ENCODE peak calls at places on chromosomes 11 and 22, in six cellular contexts. One of them, this sample, is unnamed.

GRCh38 chr11:126578426-126578825 is 222.9 kb downstream of the ST3GAL4 start:
- DNase-seq in cardiac muscle cell: no peak
- DNase-seq in GM23248: peak
- DNase-seq in body of pancreas: no peak
- DNase-seq in ovary: no peak
- DNase-seq in endothelial cell of umbilical vein: no peak
- DNase-seq in this sample: no peak

GRCh38 chr22:50286701-50287318 is 16.6 kb upstream of the MAPK11 start:
- DNase-seq in GM23248: no peak
- DNase-seq in cardiac muscle cell: no peak
- DNase-seq in body of pancreas: no peak
- DNase-seq in ovary: no peak
- DNase-seq in endothelial cell of umbilical vein: no peak
- DNase-seq in this sample: no peak

GRCh38 chr11:34114471-34114870 is 9.0 kb downstream of the NAT10 start:
- DNase-seq in cardiac muscle cell: no peak
- DNase-seq in body of pancreas: no peak
- DNase-seq in ovary: no peak
- DNase-seq in GM23248: no peak
- DNase-seq in endothelial cell of umbilical vein: no peak
- DNase-seq in this sample: no peak

GRCh38 chr11:70811483-70811882 is 413.2 kb downstream of the CTTN start:
- DNase-seq in ovary: no peak
- DNase-seq in GM23248: no peak
- DNase-seq in body of pancreas: no peak
- DNase-seq in endothelial cell of umbilical vein: no peak
- DNase-seq in cardiac muscle cell: no peak
- DNase-seq in this sample: no peak

GRCh38 chr11:117595440-117595839 is 201.6 kb downstream of the DSCAML1 start:
- DNase-seq in endothelial cell of umbilical vein: no peak
- DNase-seq in GM23248: peak
- DNase-seq in ovary: no peak
- DNase-seq in body of pancreas: no peak
- DNase-seq in cardiac muscle cell: no peak
- DNase-seq in this sample: no peak

GRCh38 chr11:100095809-100096208 is 591.3 kb upstream of the ARHGAP42 start:
- DNase-seq in endothelial cell of umbilical vein: no peak
- DNase-seq in ovary: no peak
- DNase-seq in GM23248: no peak
- DNase-seq in body of pancreas: no peak
- DNase-seq in cardiac muscle cell: no peak
- DNase-seq in this sample: no peak

GRCh38 chr22:24554316-24555159 is at the start of gene GUCD1:
- DNase-seq in endothelial cell of umbilical vein: peak
- DNase-seq in ovary: no peak
- DNase-seq in cardiac muscle cell: peak
- DNase-seq in body of pancreas: peak
- DNase-seq in GM23248: peak
- DNase-seq in this sample: no peak

GRCh38 chr11:71489311-71490043 is 36.5 kb downstream of the NADSYN1 start:
- DNase-seq in ovary: no peak
- DNase-seq in endothelial cell of umbilical vein: peak
- DNase-seq in body of pancreas: no peak
- DNase-seq in cardiac muscle cell: peak
- DNase-seq in GM23248: no peak
- DNase-seq in this sample: peak

GRCh38 chr22:30396871-30397655 is at the start of gene SEC14L2:
- DNase-seq in ovary: peak
- DNase-seq in endothelial cell of umbilical vein: peak
- DNase-seq in GM23248: peak
- DNase-seq in body of pancreas: peak
- DNase-seq in cardiac muscle cell: peak
- DNase-seq in this sample: peak

GRCh38 chr11:69296890-69297224 is 2.9 kb downstream of the MYEOV start:
- DNase-seq in ovary: no peak
- DNase-seq in GM23248: no peak
- DNase-seq in cardiac muscle cell: no peak
- DNase-seq in endothelial cell of umbilical vein: no peak
- DNase-seq in body of pancreas: no peak
- DNase-seq in this sample: no peak

GRCh38 chr11:93329936-93330445 is 551 bp upstream of the DEUP1 start:
- DNase-seq in ovary: no peak
- DNase-seq in cardiac muscle cell: peak
- DNase-seq in body of pancreas: no peak
- DNase-seq in GM23248: peak
- DNase-seq in endothelial cell of umbilical vein: no peak
- DNase-seq in this sample: no peak

GRCh38 chr11:88709567-88709966 is 356.2 kb downstream of the GRM5 start:
- DNase-seq in cardiac muscle cell: no peak
- DNase-seq in GM23248: peak
- DNase-seq in ovary: no peak
- DNase-seq in body of pancreas: no peak
- DNase-seq in endothelial cell of umbilical vein: peak
- DNase-seq in this sample: no peak

GRCh38 chr11:18721576-18722292 is 4.3 kb downstream of the IGSF22 start:
- DNase-seq in endothelial cell of umbilical vein: peak
- DNase-seq in body of pancreas: peak
- DNase-seq in GM23248: peak
- DNase-seq in ovary: peak
- DNase-seq in cardiac muscle cell: peak
- DNase-seq in this sample: no peak

GRCh38 chr11:83157755-83158473 is 983 bp downstream of the PCF11 start:
- DNase-seq in GM23248: peak
- DNase-seq in ovary: peak
- DNase-seq in cardiac muscle cell: peak
- DNase-seq in endothelial cell of umbilical vein: peak
- DNase-seq in body of pancreas: peak
- DNase-seq in this sample: peak

DNA sequence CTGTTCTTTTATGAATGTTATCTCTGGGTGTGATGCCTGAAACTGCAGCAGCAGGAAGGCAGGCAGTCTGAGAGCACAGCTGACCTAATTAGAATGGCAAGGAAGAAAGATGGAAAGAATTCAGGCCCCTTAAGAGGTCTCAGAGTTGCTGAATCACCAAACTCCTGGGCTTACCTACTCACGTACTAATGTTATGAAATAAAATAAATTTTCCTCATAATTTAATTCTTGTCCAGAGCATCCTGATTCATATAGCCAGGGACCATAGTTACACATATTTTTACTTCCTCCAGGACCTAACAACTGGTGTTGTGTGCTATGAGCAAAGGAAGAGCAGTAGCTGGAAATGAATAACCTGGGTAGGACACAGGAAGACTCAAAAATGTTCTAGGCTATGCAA is 41.9 kb downstream of the SNX19 start:
- DNase-seq in cardiac muscle cell: no peak
- DNase-seq in body of pancreas: no peak
- DNase-seq in GM23248: peak
- DNase-seq in ovary: no peak
- DNase-seq in endothelial cell of umbilical vein: no peak
- DNase-seq in this sample: no peak
- H3K27ac ChIP-seq in cardiac muscle cell: no peak
- H3K27ac ChIP-seq in body of pancreas: no peak
- H3K27ac ChIP-seq in GM23248: peak
- H3K27ac ChIP-seq in ovary: no peak
- H3K27ac ChIP-seq in endothelial cell of umbilical vein: peak
- H3K27ac ChIP-seq in this sample: no peak

DNA sequence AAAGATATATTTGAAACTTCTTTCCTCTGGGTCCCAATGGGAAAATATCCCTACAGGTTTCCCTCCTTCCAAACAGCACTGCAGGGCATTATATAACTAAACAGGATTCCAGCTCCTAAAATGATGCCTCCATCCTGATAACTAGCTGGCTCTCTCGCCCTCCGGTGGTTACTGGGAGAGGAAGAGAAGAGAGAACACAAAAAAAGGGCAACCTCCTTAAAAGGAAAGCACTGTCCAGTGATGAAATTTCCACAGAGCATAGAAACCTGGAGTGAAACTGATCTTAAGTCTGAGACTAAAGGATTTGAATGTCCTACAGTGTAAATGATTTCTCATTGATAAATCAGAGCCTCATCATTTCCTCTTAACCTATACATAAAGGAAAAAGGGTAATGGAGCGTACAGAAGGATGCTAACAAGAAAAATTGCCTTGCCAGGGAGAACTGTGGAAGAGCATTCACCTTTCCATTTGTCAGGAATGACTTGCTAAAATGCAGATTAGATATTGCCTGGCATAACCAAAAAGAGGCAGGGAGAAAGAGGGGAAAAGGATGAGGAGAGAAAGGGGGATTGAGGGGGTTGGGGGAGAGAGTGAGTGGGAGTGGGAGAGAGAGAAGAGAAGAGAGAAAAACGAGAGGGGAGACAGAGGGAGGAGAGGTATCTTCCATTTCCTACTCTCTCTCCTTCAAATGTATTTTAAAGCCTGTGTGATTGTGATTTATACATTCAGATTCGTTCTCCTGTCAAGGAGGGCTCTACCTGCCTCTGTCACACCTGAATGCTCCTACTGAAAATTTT is 121.4 kb downstream of the APOL5 start:
- DNase-seq in GM23248: peak
- DNase-seq in endothelial cell of umbilical vein: peak
- DNase-seq in body of pancreas: no peak
- DNase-seq in cardiac muscle cell: peak
- DNase-seq in ovary: peak
- DNase-seq in this sample: peak
- H3K27ac ChIP-seq in GM23248: peak
- H3K27ac ChIP-seq in endothelial cell of umbilical vein: peak
- H3K27ac ChIP-seq in body of pancreas: peak
- H3K27ac ChIP-seq in cardiac muscle cell: peak
- H3K27ac ChIP-seq in ovary: peak
- H3K27ac ChIP-seq in this sample: peak

GRCh38 chr11:78429209-78429608 is 11.6 kb upstream of the GAB2 start:
- DNase-seq in endothelial cell of umbilical vein: no peak
- DNase-seq in ovary: no peak
- DNase-seq in cardiac muscle cell: peak
- DNase-seq in body of pancreas: no peak
- DNase-seq in GM23248: no peak
- DNase-seq in this sample: no peak

GRCh38 chr11:78429667-78430066 is 12.0 kb upstream of the GAB2 start:
- DNase-seq in GM23248: no peak
- DNase-seq in cardiac muscle cell: no peak
- DNase-seq in endothelial cell of umbilical vein: no peak
- DNase-seq in ovary: no peak
- DNase-seq in body of pancreas: no peak
- DNase-seq in this sample: no peak

GRCh38 chr11:78428773-78429172 is 11.2 kb upstream of the GAB2 start:
- DNase-seq in body of pancreas: no peak
- DNase-seq in ovary: no peak
- DNase-seq in endothelial cell of umbilical vein: no peak
- DNase-seq in GM23248: no peak
- DNase-seq in cardiac muscle cell: no peak
- DNase-seq in this sample: no peak

GRCh38 chr11:78432058-78432515 is 14.5 kb upstream of the GAB2 start:
- DNase-seq in ovary: no peak
- DNase-seq in GM23248: peak
- DNase-seq in endothelial cell of umbilical vein: peak
- DNase-seq in cardiac muscle cell: peak
- DNase-seq in body of pancreas: no peak
- DNase-seq in this sample: no peak

DNA sequence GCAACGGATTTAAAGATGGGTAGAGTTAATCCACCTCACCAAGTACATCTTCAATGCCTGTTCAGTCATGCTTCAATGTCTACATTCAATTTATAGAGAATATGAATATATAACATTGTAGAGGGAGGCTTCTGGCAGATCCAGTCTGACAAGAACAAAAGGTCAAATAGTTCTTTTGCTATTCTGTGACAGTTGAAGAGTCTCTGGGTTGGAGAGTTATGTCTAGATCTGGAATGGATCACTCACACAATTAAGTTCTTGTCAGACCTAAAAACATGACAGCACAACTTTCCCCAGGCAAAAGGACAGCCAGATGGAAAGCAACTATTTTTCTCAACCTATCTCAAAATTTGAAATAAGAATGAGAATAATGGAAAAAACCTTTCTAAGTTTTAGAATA is 15.3 kb upstream of the GAB2 start:
- DNase-seq in ovary: no peak
- DNase-seq in body of pancreas: no peak
- DNase-seq in endothelial cell of umbilical vein: no peak
- DNase-seq in cardiac muscle cell: no peak
- DNase-seq in GM23248: no peak
- DNase-seq in this sample: no peak
- H3K27ac ChIP-seq in ovary: no peak
- H3K27ac ChIP-seq in body of pancreas: no peak
- H3K27ac ChIP-seq in endothelial cell of umbilical vein: no peak
- H3K27ac ChIP-seq in cardiac muscle cell: peak
- H3K27ac ChIP-seq in GM23248: no peak
- H3K27ac ChIP-seq in this sample: no peak

GRCh38 chr11:13316528-13316961 is 39.0 kb downstream of the BMAL1 start:
- DNase-seq in GM23248: peak
- DNase-seq in ovary: peak
- DNase-seq in endothelial cell of umbilical vein: no peak
- DNase-seq in body of pancreas: peak
- DNase-seq in cardiac muscle cell: peak
- DNase-seq in this sample: no peak

GRCh38 chr11:13320688-13321087 is 43.1 kb downstream of the BMAL1 start:
- DNase-seq in GM23248: peak
- DNase-seq in endothelial cell of umbilical vein: no peak
- DNase-seq in cardiac muscle cell: no peak
- DNase-seq in ovary: no peak
- DNase-seq in body of pancreas: no peak
- DNase-seq in this sample: no peak

GRCh38 chr11:13317293-13318080 is 39.9 kb downstream of the BMAL1 start:
- DNase-seq in GM23248: no peak
- DNase-seq in cardiac muscle cell: no peak
- DNase-seq in ovary: no peak
- DNase-seq in body of pancreas: no peak
- DNase-seq in endothelial cell of umbilical vein: no peak
- DNase-seq in this sample: no peak

GRCh38 chr11:13321431-13321830 is 43.8 kb downstream of the BMAL1 start:
- DNase-seq in ovary: no peak
- DNase-seq in cardiac muscle cell: no peak
- DNase-seq in endothelial cell of umbilical vein: no peak
- DNase-seq in GM23248: no peak
- DNase-seq in body of pancreas: no peak
- DNase-seq in this sample: no peak

GRCh38 chr11:13318498-13319295 is 41.1 kb downstream of the BMAL1 start:
- DNase-seq in body of pancreas: no peak
- DNase-seq in ovary: no peak
- DNase-seq in GM23248: peak
- DNase-seq in cardiac muscle cell: no peak
- DNase-seq in endothelial cell of umbilical vein: no peak
- DNase-seq in this sample: no peak
- H3K27ac ChIP-seq in body of pancreas: no peak
- H3K27ac ChIP-seq in ovary: no peak
- H3K27ac ChIP-seq in GM23248: no peak
- H3K27ac ChIP-seq in cardiac muscle cell: no peak
- H3K27ac ChIP-seq in endothelial cell of umbilical vein: no peak
- H3K27ac ChIP-seq in this sample: peak

GRCh38 chr11:116194156-116194904 is 578.5 kb downstream of the BUD13 start:
- DNase-seq in endothelial cell of umbilical vein: no peak
- DNase-seq in ovary: no peak
- DNase-seq in body of pancreas: no peak
- DNase-seq in cardiac muscle cell: no peak
- DNase-seq in GM23248: no peak
- DNase-seq in this sample: no peak
- H3K27ac ChIP-seq in endothelial cell of umbilical vein: no peak
- H3K27ac ChIP-seq in ovary: no peak
- H3K27ac ChIP-seq in body of pancreas: peak
- H3K27ac ChIP-seq in cardiac muscle cell: no peak
- H3K27ac ChIP-seq in GM23248: no peak
- H3K27ac ChIP-seq in this sample: peak